ENCODE peak calls at places on chromosome 20, in six cellular contexts. One of them, this sample, is unnamed. For H3K4me1 and H3K9me3, the result is how much of the 10 kb centered on the place peaks cover.

GRCh38 chr20:45896641-45897161 is 5.6 kb downstream of the CTSA start:
- DNase-seq in NT2/D1: no peak
- DNase-seq in A549: no peak
- DNase-seq in keratinocyte: no peak
- DNase-seq in cardiac muscle cell: no peak
- DNase-seq in mammary epithelial cell: no peak
- DNase-seq in this sample: no peak

GRCh38 chr20:57229490-57229889 is 37.0 kb downstream of the BMP7 start:
- DNase-seq in NT2/D1: no peak
- DNase-seq in A549: no peak
- DNase-seq in keratinocyte: no peak
- DNase-seq in cardiac muscle cell: no peak
- DNase-seq in mammary epithelial cell: no peak
- DNase-seq in this sample: no peak

GRCh38 chr20:4956200-4956810 is 45.0 kb downstream of the SLC23A2 start:
- DNase-seq in NT2/D1: peak
- DNase-seq in A549: peak
- DNase-seq in keratinocyte: no peak
- DNase-seq in cardiac muscle cell: peak
- DNase-seq in mammary epithelial cell: peak
- DNase-seq in this sample: no peak

GRCh38 chr20:2341336-2341735 is 39.4 kb upstream of the TGM6 start:
- DNase-seq in NT2/D1: no peak
- DNase-seq in A549: no peak
- DNase-seq in keratinocyte: no peak
- DNase-seq in cardiac muscle cell: no peak
- DNase-seq in mammary epithelial cell: no peak
- DNase-seq in this sample: no peak

GRCh38 chr20:58722877-58723627 is 30.5 kb downstream of the NPEPL1 start:
- DNase-seq in NT2/D1: no peak
- DNase-seq in A549: no peak
- DNase-seq in keratinocyte: no peak
- DNase-seq in cardiac muscle cell: no peak
- DNase-seq in mammary epithelial cell: no peak
- DNase-seq in this sample: no peak

GRCh38 chr20:9503530-9504251 is 10.7 kb upstream of the LAMP5 start:
- DNase-seq in NT2/D1: no peak
- DNase-seq in A549: peak
- DNase-seq in keratinocyte: no peak
- DNase-seq in cardiac muscle cell: peak
- DNase-seq in mammary epithelial cell: no peak
- DNase-seq in this sample: peak

GRCh38 chr20:438581-439469 is 23.5 kb downstream of the TBC1D20 start:
- DNase-seq in NT2/D1: no peak
- DNase-seq in A549: no peak
- DNase-seq in keratinocyte: no peak
- DNase-seq in cardiac muscle cell: no peak
- DNase-seq in mammary epithelial cell: no peak
- DNase-seq in this sample: no peak

GRCh38 chr20:3515379-3516175 is 44.8 kb downstream of the ATRN start:
- DNase-seq in NT2/D1: no peak
- DNase-seq in A549: no peak
- DNase-seq in keratinocyte: no peak
- DNase-seq in cardiac muscle cell: no peak
- DNase-seq in mammary epithelial cell: no peak
- DNase-seq in this sample: no peak

GRCh38 chr20:38190166-38190565 is 25.1 kb upstream of the TGM2 start:
- DNase-seq in NT2/D1: no peak
- DNase-seq in A549: no peak
- DNase-seq in keratinocyte: no peak
- DNase-seq in cardiac muscle cell: no peak
- DNase-seq in mammary epithelial cell: no peak
- DNase-seq in this sample: no peak

GRCh38 chr20:24986436-24987015 is 6.0 kb downstream of the APMAP start:
- DNase-seq in NT2/D1: no peak
- DNase-seq in A549: no peak
- DNase-seq in keratinocyte: no peak
- DNase-seq in cardiac muscle cell: no peak
- DNase-seq in mammary epithelial cell: no peak
- DNase-seq in this sample: no peak

GRCh38 chr20:24987244-24987643 is 5.3 kb downstream of the APMAP start:
- DNase-seq in NT2/D1: no peak
- DNase-seq in A549: no peak
- DNase-seq in keratinocyte: no peak
- DNase-seq in cardiac muscle cell: no peak
- DNase-seq in mammary epithelial cell: peak
- DNase-seq in this sample: no peak

GRCh38 chr20:24985802-24986201 is 6.7 kb downstream of the APMAP start:
- DNase-seq in NT2/D1: no peak
- DNase-seq in A549: no peak
- DNase-seq in keratinocyte: no peak
- DNase-seq in cardiac muscle cell: no peak
- DNase-seq in mammary epithelial cell: no peak
- DNase-seq in this sample: no peak

GRCh38 chr20:24989162-24989561 is 3.4 kb downstream of the APMAP start:
- DNase-seq in NT2/D1: no peak
- DNase-seq in A549: no peak
- DNase-seq in keratinocyte: no peak
- DNase-seq in cardiac muscle cell: no peak
- DNase-seq in mammary epithelial cell: no peak
- DNase-seq in this sample: no peak

GRCh38 chr20:24987873-24988835 is 4.4 kb downstream of the APMAP start:
- DNase-seq in NT2/D1: no peak
- DNase-seq in A549: no peak
- DNase-seq in keratinocyte: no peak
- DNase-seq in cardiac muscle cell: no peak
- DNase-seq in mammary epithelial cell: no peak
- DNase-seq in this sample: no peak
- H3K4me1 ChIP-seq in NT2/D1: under half
- H3K4me1 ChIP-seq in A549: under half
- H3K4me1 ChIP-seq in keratinocyte: under half
- H3K4me1 ChIP-seq in cardiac muscle cell: under half
- H3K4me1 ChIP-seq in mammary epithelial cell: under half
- H3K4me1 ChIP-seq in this sample: under half

DNA sequence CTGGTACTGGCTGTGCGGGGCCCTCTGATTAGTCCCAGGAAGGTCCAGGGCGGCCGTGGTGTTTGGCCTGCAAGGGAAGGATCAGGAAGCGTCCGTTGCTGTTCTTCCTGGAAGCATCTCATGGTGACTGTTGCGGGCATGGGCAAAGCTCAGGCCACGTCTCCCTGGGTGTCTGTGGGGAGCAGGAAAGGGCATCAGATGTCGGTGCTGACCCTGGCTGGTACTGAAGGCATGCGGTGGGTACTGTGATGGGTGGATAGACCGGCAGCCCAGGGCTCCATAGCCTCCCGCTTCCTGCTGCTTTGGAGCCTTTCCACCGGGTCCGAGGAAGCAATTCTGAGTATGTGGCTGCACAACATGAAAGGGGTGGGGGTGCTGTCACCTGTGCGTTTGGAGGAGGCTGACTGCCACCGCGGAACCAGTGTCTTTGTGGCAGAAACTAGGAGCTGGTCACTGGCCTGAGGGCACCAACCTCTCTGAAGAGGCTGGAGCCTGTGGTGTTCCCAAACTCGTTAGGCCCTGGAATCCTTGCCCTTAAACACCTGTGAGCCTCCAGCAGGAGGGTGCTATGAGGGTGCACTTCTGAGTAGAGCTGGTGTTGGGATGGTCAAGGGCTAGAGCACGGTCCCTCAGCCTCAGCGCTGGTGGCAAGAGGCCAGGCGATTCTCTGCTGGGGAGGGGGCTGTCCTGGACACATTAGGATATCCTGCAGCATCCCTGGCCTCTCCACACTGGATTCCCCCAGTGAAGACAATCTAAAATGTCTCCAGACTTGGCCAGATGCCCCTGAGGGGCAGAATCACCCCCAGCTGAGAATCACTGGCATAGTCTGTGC is 158.0 kb downstream of the SYCP2 start:
- DNase-seq in NT2/D1: no peak
- DNase-seq in A549: no peak
- DNase-seq in keratinocyte: no peak
- DNase-seq in cardiac muscle cell: no peak
- DNase-seq in mammary epithelial cell: no peak
- DNase-seq in this sample: no peak
- H3K9me3 ChIP-seq in NT2/D1: under half
- H3K9me3 ChIP-seq in A549: under half
- H3K9me3 ChIP-seq in keratinocyte: under half
- H3K9me3 ChIP-seq in cardiac muscle cell: under half
- H3K9me3 ChIP-seq in mammary epithelial cell: under half
- H3K9me3 ChIP-seq in this sample: under half

DNA sequence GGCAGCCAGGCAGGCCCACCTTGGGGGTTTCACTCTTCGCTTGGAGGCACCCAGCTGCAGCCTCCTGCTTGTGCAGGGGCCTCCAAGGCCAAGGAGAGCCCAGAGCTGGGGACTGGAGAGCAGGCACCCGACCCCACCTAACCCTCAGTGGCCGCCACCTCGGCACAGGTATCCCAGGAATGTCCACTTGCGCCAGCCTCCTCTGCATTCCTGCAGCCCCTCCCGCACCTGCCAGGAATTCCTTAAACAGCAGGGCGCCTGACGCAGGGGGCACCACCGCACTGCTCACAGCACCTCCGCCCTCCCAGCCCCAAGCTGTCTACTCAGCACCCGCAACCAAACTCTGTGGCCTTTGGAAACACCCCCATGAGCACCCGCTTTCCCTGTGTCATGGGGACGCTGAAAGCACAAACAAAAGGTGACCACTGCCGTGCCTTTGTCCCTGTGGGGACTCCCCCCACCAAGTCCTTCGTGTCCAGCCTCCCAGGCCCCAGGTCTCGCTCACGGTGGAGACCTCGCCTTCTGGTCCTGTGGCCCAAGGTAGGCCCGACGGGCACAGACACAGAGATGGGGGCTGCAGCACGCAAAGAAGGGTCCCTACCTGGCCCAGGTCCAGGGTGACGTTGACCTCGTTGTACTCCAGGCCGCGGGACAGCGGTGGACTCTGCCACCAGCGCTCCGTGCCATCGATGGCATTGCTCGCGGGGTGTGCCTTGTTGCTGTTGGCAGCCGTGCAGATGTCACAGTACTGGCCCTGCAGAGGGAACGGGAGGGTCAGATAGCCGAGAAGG is 5.1 kb downstream of the LAMA5 start:
- DNase-seq in NT2/D1: no peak
- DNase-seq in A549: peak
- DNase-seq in keratinocyte: no peak
- DNase-seq in cardiac muscle cell: peak
- DNase-seq in mammary epithelial cell: no peak
- DNase-seq in this sample: peak
- H3K4me1 ChIP-seq in NT2/D1: half or more
- H3K4me1 ChIP-seq in A549: half or more
- H3K4me1 ChIP-seq in keratinocyte: half or more
- H3K4me1 ChIP-seq in cardiac muscle cell: under half
- H3K4me1 ChIP-seq in mammary epithelial cell: half or more
- H3K4me1 ChIP-seq in this sample: under half

GRCh38 chr20:39985276-39985675 is 703.8 kb downstream of the MAFB start:
- DNase-seq in NT2/D1: no peak
- DNase-seq in A549: no peak
- DNase-seq in keratinocyte: no peak
- DNase-seq in cardiac muscle cell: no peak
- DNase-seq in mammary epithelial cell: no peak
- DNase-seq in this sample: no peak

GRCh38 chr20:39988991-39989390 is 700.0 kb downstream of the MAFB start:
- DNase-seq in NT2/D1: no peak
- DNase-seq in A549: no peak
- DNase-seq in keratinocyte: no peak
- DNase-seq in cardiac muscle cell: no peak
- DNase-seq in mammary epithelial cell: no peak
- DNase-seq in this sample: no peak

GRCh38 chr20:39983183-39983582 is 705.9 kb downstream of the MAFB start:
- DNase-seq in NT2/D1: no peak
- DNase-seq in A549: no peak
- DNase-seq in keratinocyte: no peak
- DNase-seq in cardiac muscle cell: peak
- DNase-seq in mammary epithelial cell: peak
- DNase-seq in this sample: no peak

GRCh38 chr20:39986231-39986904 is 702.7 kb downstream of the MAFB start:
- DNase-seq in NT2/D1: peak
- DNase-seq in A549: peak
- DNase-seq in keratinocyte: no peak
- DNase-seq in cardiac muscle cell: peak
- DNase-seq in mammary epithelial cell: peak
- DNase-seq in this sample: peak

GRCh38 chr20:39983655-39984054 is 705.4 kb downstream of the MAFB start:
- DNase-seq in NT2/D1: no peak
- DNase-seq in A549: no peak
- DNase-seq in keratinocyte: no peak
- DNase-seq in cardiac muscle cell: no peak
- DNase-seq in mammary epithelial cell: no peak
- DNase-seq in this sample: no peak
- H3K9me3 ChIP-seq in NT2/D1: under half
- H3K9me3 ChIP-seq in A549: under half
- H3K9me3 ChIP-seq in keratinocyte: under half
- H3K9me3 ChIP-seq in cardiac muscle cell: under half
- H3K9me3 ChIP-seq in mammary epithelial cell: under half
- H3K9me3 ChIP-seq in this sample: under half

GRCh38 chr20:62818592-62819493 is 2.0 kb downstream of the COL9A3 start:
- DNase-seq in NT2/D1: no peak
- DNase-seq in A549: no peak
- DNase-seq in keratinocyte: no peak
- DNase-seq in cardiac muscle cell: peak
- DNase-seq in mammary epithelial cell: peak
- DNase-seq in this sample: peak
- H3K4me1 ChIP-seq in NT2/D1: half or more
- H3K4me1 ChIP-seq in A549: half or more
- H3K4me1 ChIP-seq in keratinocyte: under half
- H3K4me1 ChIP-seq in cardiac muscle cell: under half
- H3K4me1 ChIP-seq in mammary epithelial cell: under half
- H3K4me1 ChIP-seq in this sample: under half

DNA sequence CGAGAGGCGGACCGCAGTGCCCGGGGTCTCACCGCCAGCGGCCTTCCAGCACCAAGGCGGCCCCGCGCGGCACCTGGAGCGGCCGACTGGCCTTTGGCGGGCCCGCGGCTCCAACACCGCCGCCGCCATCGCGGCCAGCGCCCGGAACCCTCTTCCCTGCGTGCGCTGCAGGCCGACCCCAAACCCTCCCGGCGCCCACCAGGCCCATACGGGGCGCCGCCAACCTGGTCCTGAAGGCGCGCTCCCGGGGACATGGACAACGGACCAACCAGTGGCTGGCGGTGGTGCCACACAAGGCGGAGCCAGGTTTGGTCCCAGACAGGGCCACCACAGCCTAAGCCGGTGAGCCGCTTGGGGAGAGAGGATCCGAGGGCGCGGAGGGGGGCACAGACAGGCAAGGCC is 1514.8 kb upstream of the DEFB115 start:
- DNase-seq in NT2/D1: no peak
- DNase-seq in A549: no peak
- DNase-seq in keratinocyte: no peak
- DNase-seq in cardiac muscle cell: no peak
- DNase-seq in mammary epithelial cell: no peak
- DNase-seq in this sample: no peak
- H3K9me3 ChIP-seq in NT2/D1: under half
- H3K9me3 ChIP-seq in A549: under half
- H3K9me3 ChIP-seq in keratinocyte: under half
- H3K9me3 ChIP-seq in cardiac muscle cell: under half
- H3K9me3 ChIP-seq in mammary epithelial cell: under half
- H3K9me3 ChIP-seq in this sample: under half